ENCODE peak calls at places on chromosomes 6 and 20, in five cellular contexts. M, H, P, X and Q are unnamed samples. For H3K4me1, the result is how much of the 10 kb centered on the place peaks cover.

GRCh38 chr6:14917101-14917500 is 328.8 kb upstream of the JARID2 start:
- DNase-seq in P (no peak), X (no peak), H (peak), M (no peak), Q (no peak)

GRCh38 chr20:57707320-57707719 is 2.5 kb downstream of the PMEPA1 start:
- DNase-seq in M (no peak), X (no peak), P (no peak), H (no peak), Q (no peak)

GRCh38 chr6:112218563-112218962 is 35.8 kb downstream of the LAMA4 start:
- DNase-seq in P (no peak), X (no peak), H (no peak), M (peak), Q (peak)

GRCh38 chr6:116268589-116269293 is 11.0 kb downstream of the TSPYL1 start:
- DNase-seq in X (no peak), H (peak), P (no peak), M (peak), Q (no peak)

GRCh38 chr6:154113392-154113791 is 74.4 kb downstream of the OPRM1 start:
- DNase-seq in M (no peak), H (no peak), X (no peak), P (no peak), Q (no peak)

GRCh38 chr6:141830530-141830929 is 302.2 kb upstream of the GJE1 start:
- DNase-seq in H (no peak), M (no peak), P (no peak), X (no peak), Q (no peak)

GRCh38 chr6:160328447-160328846 is 19.7 kb upstream of the SLC22A3 start:
- DNase-seq in H (no peak), M (no peak), X (no peak), P (no peak), Q (no peak)

GRCh38 chr6:63783096-63783495 is 147.5 kb downstream of the PHF3 start:
- DNase-seq in X (peak), H (no peak), M (no peak), P (no peak), Q (no peak)

GRCh38 chr6:84224251-84224650 is 3.2 kb downstream of the CEP162 start:
- DNase-seq in H (no peak), M (no peak), P (no peak), X (no peak), Q (no peak)

GRCh38 chr6:46963626-46964025 is 41.9 kb upstream of the ADGRF5 start:
- DNase-seq in H (no peak), X (no peak), P (no peak), M (peak), Q (no peak)

GRCh38 chr20:17225891-17226409 is 890 bp upstream of the PCSK2 start:
- DNase-seq in H (no peak), P (peak), X (no peak), M (peak), Q (peak)

GRCh38 chr20:37524221-37524700 is 3.2 kb downstream of the NNAT start:
- DNase-seq in P (no peak), M (no peak), H (no peak), X (peak), Q (peak)

GRCh38 chr6:13243033-13243432 is 85.3 kb downstream of the TBC1D7 start:
- DNase-seq in H (peak), M (no peak), X (no peak), P (no peak), Q (no peak)

GRCh38 chr6:99590728-99591672 is 15.6 kb upstream of the PRDM13 start:
- DNase-seq in P (peak), H (no peak), M (no peak), X (no peak), Q (peak)

GRCh38 chr6:29946787-29947186 is 4.5 kb downstream of the HLA-A start:
- DNase-seq in P (no peak), M (no peak), X (no peak), H (no peak), Q (no peak)

GRCh38 chr20:19783966-19784401 is 25.9 kb downstream of the RIN2 start:
- DNase-seq in P (no peak), X (no peak), M (no peak), H (peak), Q (no peak)

DNA sequence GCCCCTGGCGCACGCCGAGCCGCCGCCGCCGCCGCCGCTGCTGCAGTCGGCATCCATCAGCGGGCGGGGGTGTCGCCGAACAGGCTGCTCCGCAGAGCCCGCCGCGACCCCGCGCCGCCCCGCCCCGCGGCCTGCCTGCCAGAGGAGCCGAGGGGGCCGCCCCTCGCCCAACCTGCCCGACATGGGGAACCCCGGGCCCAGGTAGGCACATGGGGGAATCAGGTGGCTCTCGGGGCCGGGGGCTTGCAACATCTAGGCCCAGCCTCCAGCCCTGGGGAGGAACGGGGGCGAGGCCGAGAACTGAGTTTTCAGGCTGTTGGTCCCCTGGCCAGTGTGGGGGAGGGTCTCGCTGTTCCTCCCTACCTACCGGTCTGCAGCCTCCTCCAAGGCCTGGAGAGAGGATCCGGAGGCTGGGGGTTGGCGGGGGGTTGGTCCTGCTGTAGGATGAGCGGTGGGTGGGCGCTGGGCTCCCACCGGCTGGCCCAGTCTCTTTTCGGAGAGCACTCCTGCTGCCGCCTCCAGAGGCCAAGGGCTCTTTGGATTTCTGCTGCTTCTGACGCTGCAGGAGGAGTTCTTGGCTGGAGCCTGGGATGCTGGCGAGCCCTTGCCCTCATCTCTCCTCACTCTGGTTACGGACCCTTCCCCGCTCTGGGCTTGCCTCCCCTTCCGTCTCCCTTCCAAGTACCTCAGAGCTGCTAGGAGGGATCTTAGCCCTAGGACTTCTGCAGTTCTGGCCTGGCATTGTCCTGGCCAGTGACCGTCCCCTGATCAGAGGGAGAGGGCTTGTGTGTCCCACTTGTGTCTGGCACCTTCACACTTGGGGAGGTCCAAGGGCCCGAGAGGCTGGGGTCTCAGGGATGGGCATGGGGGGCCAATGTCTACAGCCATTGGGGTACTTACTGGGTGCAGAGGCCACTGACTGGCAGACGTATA is at the start of gene EPB41L1:
- DNase-seq in H (no peak), P (peak), X (no peak), M (peak), Q (peak)
- H3K9ac ChIP-seq in H (peak), P (no peak), X (peak), M (peak), Q (peak)

GRCh38 chr6:168837231-168837903 is 396.4 kb downstream of the SMOC2 start:
- DNase-seq in H (no peak), P (no peak), X (no peak), M (no peak), Q (no peak)
- H3K4me1 ChIP-seq in H (under half), P (under half), X (under half), M (under half), Q (under half)

GRCh38 chr6:28124350-28124970 is at the start of gene ZSCAN16:
- DNase-seq in H (peak), P (peak), X (peak), M (peak), Q (peak)
- H3K9ac ChIP-seq in H (peak), P (peak), X (peak), M (peak), Q (peak)

DNA sequence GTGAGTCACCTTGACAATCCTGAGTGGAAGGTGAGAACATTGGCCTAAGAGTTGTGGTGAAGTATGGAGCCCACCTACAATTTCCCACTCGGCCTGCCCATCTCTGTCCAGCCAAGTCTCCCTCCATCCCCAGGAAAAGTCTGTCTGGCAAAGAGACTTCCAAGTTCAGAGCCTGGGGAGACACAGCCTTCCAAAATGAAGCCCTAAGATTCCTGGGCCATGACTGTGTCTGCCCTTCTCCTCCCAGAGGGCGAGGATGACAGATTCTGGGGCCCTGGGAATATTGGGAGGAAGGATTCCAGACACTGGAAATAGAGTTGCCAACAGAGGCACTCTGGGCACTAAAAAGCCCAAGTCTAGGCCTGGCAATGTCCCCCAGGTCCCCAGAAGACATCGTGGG is 176.8 kb downstream of the NFATC2 start:
- DNase-seq in M (peak), X (no peak), H (peak), P (no peak), Q (no peak)
- H3K4me1 ChIP-seq in M (under half), X (under half), H (under half), P (under half), Q (under half)

DNA sequence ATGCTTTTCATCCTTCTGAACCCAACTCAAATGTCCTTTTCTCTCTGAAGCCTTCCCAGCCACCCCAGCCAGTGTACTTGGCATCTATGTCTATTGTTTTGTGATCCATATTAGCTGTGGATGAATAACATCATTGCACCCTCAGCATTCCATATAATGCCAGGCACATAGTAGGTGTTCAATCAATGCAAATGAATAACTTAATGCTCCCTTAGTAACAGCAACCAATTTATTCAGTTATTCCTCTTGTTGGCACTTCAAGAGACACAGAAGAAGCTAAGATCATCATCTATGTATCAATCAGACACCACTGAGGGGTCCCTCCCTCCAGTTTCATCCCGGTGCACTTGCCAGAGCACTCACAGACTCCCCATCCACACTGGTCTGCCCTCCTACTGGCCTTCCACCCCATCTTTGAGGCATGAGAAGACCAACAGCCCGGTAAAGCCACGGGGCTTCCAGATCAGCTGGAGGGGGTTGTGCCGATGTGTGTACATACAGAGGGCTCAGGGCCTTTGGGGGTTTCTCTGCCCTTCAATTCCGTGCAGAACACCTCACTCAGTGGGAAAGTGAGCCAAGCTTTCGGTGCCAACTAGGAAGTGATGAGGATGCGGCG is 2.4 kb upstream of the TAF8 start:
- DNase-seq in M (no peak), P (no peak), X (no peak), H (no peak), Q (no peak)
- H3K9ac ChIP-seq in M (peak), P (no peak), X (peak), H (peak), Q (peak)